ENCODE peak calls at places on chromosomes 5 and 9, in four cellular contexts. S is effector memory CD4-positive, alpha-beta T cell; B is lung; D is NT2/D1. J is an unnamed sample. For H3K4me1, the result is how much of the 10 kb centered on the place peaks cover.

GRCh38 chr9:75653750-75654149 is 236.7 kb upstream of the PCSK5 start:
- DNase-seq in S (no peak), B (no peak), D (no peak), J (no peak)

GRCh38 chr5:40689442-40689841 is 9.7 kb downstream of the PTGER4 start:
- DNase-seq in S (peak), B (no peak), D (no peak), J (no peak)

GRCh38 chr5:42268630-42269029 is 154.6 kb upstream of the GHR start:
- DNase-seq in S (no peak), B (no peak), D (no peak), J (no peak)

GRCh38 chr5:171628344-171628743 is 157.3 kb upstream of the SMIM23 start:
- DNase-seq in S (no peak), B (no peak), D (no peak), J (peak)

GRCh38 chr5:54007822-54008777 is 302.3 kb downstream of the ARL15 start:
- DNase-seq in S (no peak), B (no peak), D (no peak), J (no peak)

GRCh38 chr9:114364528-114365041 is 23.2 kb downstream of the AKNA start:
- DNase-seq in S (no peak), B (no peak), D (no peak), J (no peak)

GRCh38 chr5:111439473-111440075 is 72.8 kb downstream of the STARD4 start:
- DNase-seq in S (no peak), B (no peak), D (no peak), J (no peak)

GRCh38 chr9:107137495-107138202 is 145.4 kb upstream of the RAD23B start:
- DNase-seq in S (no peak), B (no peak), D (no peak), J (no peak)

GRCh38 chr5:66989286-66989685 is 207.3 kb downstream of the CD180 start:
- DNase-seq in S (no peak), B (no peak), D (no peak), J (no peak)

DNA sequence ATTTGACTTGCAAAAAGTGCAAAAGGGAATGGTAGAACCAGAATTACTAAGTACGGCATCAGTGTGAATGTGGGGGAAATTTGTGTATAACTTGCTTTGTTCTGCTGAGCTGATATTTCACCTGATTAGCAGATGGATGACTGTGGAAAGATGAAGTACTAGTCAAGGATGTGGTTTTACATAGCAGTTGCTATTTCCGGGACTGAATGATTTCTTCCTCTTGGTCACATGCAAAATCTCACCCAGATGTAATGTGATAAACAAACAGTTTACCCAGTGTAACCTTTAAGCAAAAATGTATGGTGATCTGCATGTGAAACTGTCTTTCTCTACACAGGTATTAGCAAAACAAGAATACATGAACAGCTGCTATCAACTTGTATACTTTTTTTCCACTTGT is 46.1 kb downstream of the DCP2 start:
- DNase-seq in S (no peak), B (no peak), D (no peak), J (no peak)
- H3K4me1 ChIP-seq in S (under half), B (under half), D (under half), J (under half)

GRCh38 chr9:121746411-121746810 is 95.0 kb downstream of the DAB2IP start:
- DNase-seq in S (no peak), B (no peak), D (no peak), J (no peak)

GRCh38 chr9:121745396-121745695 is 93.9 kb downstream of the DAB2IP start:
- DNase-seq in S (no peak), B (no peak), D (no peak), J (no peak)

GRCh38 chr9:121744002-121744686 is 92.7 kb downstream of the DAB2IP start:
- DNase-seq in S (no peak), B (no peak), D (no peak), J (peak)

GRCh38 chr9:121743441-121744001 is 92.1 kb downstream of the DAB2IP start:
- DNase-seq in S (no peak), B (peak), D (no peak), J (peak)

GRCh38 chr9:121744687-121745395 is 93.4 kb downstream of the DAB2IP start:
- DNase-seq in S (no peak), B (no peak), D (no peak), J (no peak)
- H3K4me1 ChIP-seq in S (under half), B (under half), D (under half), J (under half)

GRCh38 chr9:6628714-6629113 is 16.8 kb downstream of the GLDC start:
- DNase-seq in S (no peak), B (no peak), D (no peak), J (no peak)
- H3K4me1 ChIP-seq in S (under half), B (under half), D (under half), J (under half)

DNA sequence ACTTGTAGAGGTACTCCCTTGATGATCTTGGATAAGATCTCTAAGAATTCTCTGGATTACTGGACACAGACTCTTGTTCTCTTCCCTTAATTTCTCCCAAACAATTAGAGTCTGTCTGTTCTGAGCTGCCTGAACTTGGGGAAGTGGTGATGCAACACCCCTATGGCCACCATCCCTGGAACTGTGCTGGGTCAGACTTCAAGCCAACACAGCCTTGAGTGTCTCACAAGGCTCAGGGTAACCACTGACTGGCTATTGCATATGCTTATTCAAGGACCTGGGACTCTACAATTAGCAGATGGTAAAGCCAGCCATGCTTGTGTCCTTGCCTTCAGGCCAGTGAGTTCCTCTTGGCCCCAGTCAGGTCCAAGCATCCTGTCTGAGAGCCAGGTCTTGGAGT is 504.5 kb downstream of the MAN2A1 start:
- DNase-seq in S (no peak), B (no peak), D (no peak), J (no peak)
- H3K4me1 ChIP-seq in S (under half), B (under half), D (under half), J (under half)

GRCh38 chr5:140111859-140112551 is 1.9 kb upstream of the PURA start:
- DNase-seq in S (no peak), B (no peak), D (no peak), J (no peak)
- H3K4me1 ChIP-seq in S (under half), B (under half), D (under half), J (under half)

GRCh38 chr9:133367778-133368177 is 8.1 kb downstream of the SURF4 start:
- DNase-seq in S (no peak), B (no peak), D (no peak), J (no peak)
- H3K4me1 ChIP-seq in S (half or more), B (under half), D (under half), J (under half)

GRCh38 chr5:107652839-107653607 is 17.7 kb downstream of the EFNA5 start:
- DNase-seq in S (no peak), B (no peak), D (peak), J (no peak)
- H3K4me1 ChIP-seq in S (under half), B (under half), D (under half), J (under half)

DNA sequence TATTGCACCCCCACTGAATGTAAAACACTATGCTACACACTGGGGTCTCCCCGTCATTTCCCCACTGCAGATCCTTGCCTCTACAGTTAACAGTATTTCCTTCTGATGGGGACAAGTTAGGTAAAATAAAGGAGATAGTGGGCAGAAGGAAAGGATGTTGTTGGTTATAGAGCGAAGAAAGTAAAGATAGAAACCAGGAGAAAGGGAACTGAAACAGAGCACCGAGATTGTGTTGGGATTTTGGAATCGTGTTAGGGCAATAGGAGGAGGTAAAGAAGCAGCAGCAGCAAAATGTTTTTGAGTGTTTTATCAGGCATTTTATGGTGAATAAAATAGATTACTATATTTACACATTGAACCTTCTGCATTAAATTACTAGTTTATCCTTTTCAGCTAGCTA is 60.0 kb downstream of the PAM start:
- DNase-seq in S (no peak), B (no peak), D (no peak), J (no peak)
- H3K4me1 ChIP-seq in S (under half), B (under half), D (under half), J (under half)